ENCODE peak calls at places on chromosomes 16 and 17, in five cellular contexts. N, G, B, C and O are unnamed samples.

GRCh38 chr16:57045694-57046381 is 46.5 kb upstream of the CPNE2 start:
- DNase-seq in N (peak), G (peak), B (no peak), C (peak), O (peak)

GRCh38 chr17:48804936-48805411 is 12.1 kb downstream of the TTLL6 start:
- DNase-seq in N (peak), G (peak), B (peak), C (peak), O (peak)

GRCh38 chr16:30526137-30526822 is at the start of gene ZNF768:
- DNase-seq in N (peak), G (peak), B (no peak), C (peak), O (no peak)

GRCh38 chr16:49600541-49600940 is 226.9 kb downstream of the C16orf78 start:
- DNase-seq in N (no peak), G (no peak), B (no peak), C (no peak), O (no peak)

GRCh38 chr17:80959330-80960036 is 32.2 kb upstream of the CHMP6 start:
- DNase-seq in N (no peak), G (no peak), B (no peak), C (no peak), O (no peak)

GRCh38 chr17:66915792-66916191 is 48.7 kb upstream of the CACNG4 start:
- DNase-seq in N (no peak), G (no peak), B (no peak), C (no peak), O (no peak)

GRCh38 chr16:85227262-85227923 is 115.1 kb upstream of the CIBAR2 start:
- DNase-seq in N (no peak), G (no peak), B (no peak), C (no peak), O (peak)

GRCh38 chr17:4477286-4477791 is 21.3 kb upstream of the SPNS2 start:
- DNase-seq in N (peak), G (no peak), B (no peak), C (no peak), O (no peak)

GRCh38 chr17:8223356-8224063 is 13.1 kb upstream of the AURKB start:
- DNase-seq in N (peak), G (peak), B (no peak), C (peak), O (peak)

GRCh38 chr16:82755570-82756282 is 129.0 kb downstream of the CDH13 start:
- DNase-seq in N (no peak), G (no peak), B (no peak), C (no peak), O (peak)